ENCODE peak calls at places on chromosomes 11 and 22, in six cellular contexts. K is IMR-90, G is mesenchymal stem cell, W is GM23248, H is left ventricle myocardium inferior, J is right lobe of liver. R is an unnamed sample.
A peak's percentile ranks its signal among the peaks of the same experiment; 100 is the strongest.

GRCh38 chr11:77072851-77073327 is 6.1 kb downstream of the CAPN5 start:
- DNase-seq in K (no peak), G (no peak), W (no peak), H (no peak), J (no peak), R (no peak)

GRCh38 chr22:17754233-17754925 is 19.9 kb downstream of the BID start:
- DNase-seq in K (no peak), G (no peak), W (no peak), H (no peak), J (no peak), R (no peak)

GRCh38 chr22:50670513-50670912 is 2.1 kb upstream of the SHANK3 start:
- DNase-seq in K (no peak), G (no peak), W (no peak), H (no peak), J (no peak), R (no peak)

GRCh38 chr11:130909650-130910049 is 6.6 kb downstream of the SNX19 start:
- DNase-seq in K (peak; percentile 91), G (peak; percentile 77), W (peak; percentile 80), H (no peak), J (no peak), R (no peak)

GRCh38 chr11:32118025-32118974 is 27.4 kb downstream of the RCN1 start:
- DNase-seq in K (peak; percentile 80), G (peak; percentile 70), W (peak; percentile 70), H (no peak), J (no peak), R (no peak)

GRCh38 chr11:130806746-130807145 is 109.5 kb downstream of the SNX19 start:
- DNase-seq in K (no peak), G (no peak), W (no peak), H (no peak), J (no peak), R (no peak)

GRCh38 chr11:86673055-86673843 is 833 bp upstream of the ME3 start:
- DNase-seq in K (no peak), G (no peak), W (no peak), H (no peak), J (no peak), R (no peak)

GRCh38 chr11:65225284-65226102 is 36.3 kb upstream of the POLA2 start:
- DNase-seq in K (peak; percentile 52), G (peak; percentile 68), W (peak; percentile 85), H (peak; percentile 58), J (peak; percentile 82), R (peak; percentile 24)

GRCh38 chr11:62242021-62242420 is at the start of gene SCGB1D2:
- DNase-seq in K (no peak), G (no peak), W (no peak), H (peak; percentile 78), J (no peak), R (peak; percentile 91)

GRCh38 chr22:40220316-40221054 is 42.8 kb downstream of the TNRC6B start:
- DNase-seq in K (no peak), G (no peak), W (no peak), H (no peak), J (no peak), R (no peak)

GRCh38 chr11:9972917-9973504 is 309.1 kb downstream of the SWAP70 start:
- DNase-seq in K (peak; percentile 70), G (peak; percentile 58), W (peak; percentile 77), H (no peak), J (no peak), R (no peak)

GRCh38 chr11:107691003-107691402 is 20.9 kb downstream of the SLN start:
- DNase-seq in K (peak; percentile 36), G (no peak), W (peak; percentile 60), H (no peak), J (no peak), R (no peak)

GRCh38 chr22:17258015-17258827 is 39.0 kb upstream of the ADA2 start:
- DNase-seq in K (no peak), G (peak; percentile 33), W (peak; percentile 15), H (peak; percentile 69), J (peak; percentile 59), R (peak; percentile 94)

GRCh38 chr22:30279389-30279788 is 9.9 kb downstream of the CASTOR1 start:
- DNase-seq in K (no peak), G (no peak), W (peak; percentile 87), H (peak; percentile 60), J (no peak), R (peak; percentile 39)

GRCh38 chr11:111370902-111371578 is 8.0 kb downstream of the POU2AF1 start:
- DNase-seq in K (no peak), G (no peak), W (no peak), H (no peak), J (no peak), R (no peak)

GRCh38 chr11:7579226-7579825 is 65.5 kb downstream of the PPFIBP2 start:
- DNase-seq in K (peak; percentile 57), G (peak; percentile 74), W (peak; percentile 75), H (no peak), J (no peak), R (no peak)

GRCh38 chr11:119509969-119510401 is 87.0 kb upstream of the THY1 start:
- DNase-seq in K (peak; percentile 92), G (peak; percentile 80), W (peak; percentile 98), H (peak; percentile 22), J (no peak), R (no peak)

GRCh38 chr11:2441171-2441570 is 3.1 kb downstream of the TRPM5 start:
- DNase-seq in K (no peak), G (no peak), W (no peak), H (no peak), J (peak; percentile 42), R (no peak)

GRCh38 chr11:95095858-95096587 is 6.4 kb downstream of the ENDOD1 start:
- DNase-seq in K (peak; percentile 53), G (peak; percentile 45), W (peak; percentile 85), H (no peak), J (no peak), R (no peak)

GRCh38 chr11:117187007-117187406 is 8.5 kb downstream of the SIDT2 start:
- DNase-seq in K (no peak), G (no peak), W (no peak), H (no peak), J (peak; percentile 28), R (no peak)

GRCh38 chr22:24271406-24271760 is 752 bp downstream of the SPECC1L start:
- DNase-seq in K (peak; percentile 12), G (peak; percentile 34), W (peak; percentile 50), H (no peak), J (no peak), R (no peak)

GRCh38 chr22:50691521-50691920 is 18.9 kb downstream of the SHANK3 start:
- DNase-seq in K (peak; percentile 44), G (no peak), W (peak; percentile 56), H (no peak), J (no peak), R (no peak)

DNA sequence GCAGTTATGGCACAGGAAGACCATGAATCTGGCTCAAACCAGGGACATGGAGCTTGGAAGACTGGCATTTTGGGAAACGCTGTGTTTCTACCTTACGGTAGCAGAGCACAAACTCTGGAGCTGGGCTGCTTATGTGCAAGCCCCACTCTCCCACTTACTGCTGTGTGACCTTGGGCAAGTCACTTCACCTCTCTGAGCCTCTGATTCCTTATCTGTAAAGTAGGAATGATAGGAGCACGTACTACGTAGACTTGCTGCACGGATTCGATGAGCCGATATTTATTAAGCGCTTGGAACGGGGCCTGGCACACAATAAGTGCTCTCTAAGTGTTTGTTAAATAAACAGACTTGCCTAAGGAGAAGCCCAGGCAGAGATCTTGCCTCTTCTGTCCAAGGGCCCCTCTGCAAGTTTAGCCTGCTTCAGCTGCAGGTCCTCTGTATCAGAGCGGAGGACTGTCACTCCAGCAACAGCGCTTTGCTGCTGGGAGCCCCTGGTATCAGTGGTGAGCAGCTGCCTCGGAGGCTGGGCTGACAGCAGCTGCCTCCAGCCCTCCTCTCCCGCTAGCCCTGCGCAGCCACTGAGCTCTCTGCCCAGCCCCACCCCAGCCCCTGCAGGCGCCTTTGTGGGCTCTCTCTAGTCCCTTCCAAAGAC is 96.9 kb upstream of the ANO1 start:
- DNase-seq in K (no peak), G (peak; percentile 45), W (no peak), H (no peak), J (no peak), R (no peak)
- H3K27me3 ChIP-seq in K (no peaks in the 10 kb centered on the region), G (peaks cover 68% of the 10 kb centered on the region), W (peaks cover 55% of the 10 kb centered on the region), H (peaks cover 76% of the 10 kb centered on the region), J (no peaks in the 10 kb centered on the region), R (peaks cover 42% of the 10 kb centered on the region)

GRCh38 chr22:20943104-20943933 is 23.7 kb upstream of the AIFM3 start:
- DNase-seq in K (no peak), G (no peak), W (no peak), H (no peak), J (no peak), R (no peak)

GRCh38 chr22:20937794-20938148 is 20.6 kb downstream of the CRKL start:
- DNase-seq in K (no peak), G (no peak), W (no peak), H (no peak), J (no peak), R (no peak)

GRCh38 chr22:20940904-20941385 is 23.7 kb downstream of the CRKL start:
- DNase-seq in K (no peak), G (no peak), W (peak; percentile 48), H (no peak), J (no peak), R (no peak)

GRCh38 chr22:20938272-20938671 is 21.1 kb downstream of the CRKL start:
- DNase-seq in K (no peak), G (no peak), W (no peak), H (no peak), J (no peak), R (no peak)

DNA sequence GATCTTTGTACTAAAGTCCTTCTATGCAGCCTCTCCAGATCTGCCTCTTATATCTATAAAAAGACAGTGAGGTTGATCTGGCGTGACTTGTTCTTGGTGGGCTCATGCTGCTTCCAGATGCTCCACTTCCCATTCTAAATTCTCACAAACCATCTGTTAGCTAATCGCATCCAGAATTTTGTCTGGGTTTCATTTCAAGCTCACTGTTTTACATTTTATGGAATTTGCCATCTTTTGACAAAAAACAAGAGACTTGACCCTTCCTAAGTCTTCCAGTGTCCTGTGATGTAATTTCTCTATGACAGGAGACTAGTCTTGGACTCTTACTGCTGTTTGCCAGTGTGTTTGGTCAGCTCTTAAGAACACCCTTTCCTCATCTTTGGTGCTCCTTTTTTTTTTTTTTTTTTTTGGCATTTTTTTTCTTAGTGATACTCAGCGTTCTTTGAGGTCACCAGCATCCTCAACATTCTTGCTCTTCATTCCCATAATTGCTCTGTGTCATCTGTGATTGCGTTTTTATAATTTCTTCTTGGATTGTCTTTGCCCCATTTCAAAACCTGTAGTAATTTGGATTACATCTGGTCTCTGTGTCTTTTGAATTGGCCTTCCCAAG is 23.1 kb downstream of the CRKL start:
- DNase-seq in K (no peak), G (no peak), W (peak; percentile 55), H (no peak), J (no peak), R (no peak)
- H3K4me1 ChIP-seq in K (peaks cover 8% of the 10 kb centered on the region), G (peaks cover 14% of the 10 kb centered on the region), W (peaks cover 27% of the 10 kb centered on the region), H (peaks cover 75% of the 10 kb centered on the region), J (peaks cover 60% of the 10 kb centered on the region), R (peaks cover 68% of the 10 kb centered on the region)

GRCh38 chr11:33877029-33877428 is 14.8 kb downstream of the LMO2 start:
- DNase-seq in K (no peak), G (no peak), W (no peak), H (no peak), J (no peak), R (no peak)

GRCh38 chr11:33885338-33886005 is 6.4 kb downstream of the LMO2 start:
- DNase-seq in K (no peak), G (no peak), W (no peak), H (no peak), J (no peak), R (no peak)

GRCh38 chr11:33884035-33884434 is 7.8 kb downstream of the LMO2 start:
- DNase-seq in K (no peak), G (no peak), W (no peak), H (no peak), J (no peak), R (no peak)

GRCh38 chr11:33881651-33882279 is 10.1 kb downstream of the LMO2 start:
- DNase-seq in K (no peak), G (no peak), W (no peak), H (no peak), J (no peak), R (no peak)
- H3K27me3 ChIP-seq in K (peaks cover 51% of the 10 kb centered on the region), G (peaks cover 63% of the 10 kb centered on the region), W (peaks cover 70% of the 10 kb centered on the region), H (peaks cover 63% of the 10 kb centered on the region), J (no peaks in the 10 kb centered on the region), R (no peaks in the 10 kb centered on the region)

GRCh38 chr22:42439821-42440674 is 7.8 kb upstream of the NFAM1 start:
- DNase-seq in K (peak; percentile 49), G (peak; percentile 19), W (peak; percentile 61), H (no peak), J (no peak), R (no peak)
- H3K4me1 ChIP-seq in K (peaks cover 12% of the 10 kb centered on the region), G (peaks cover 29% of the 10 kb centered on the region), W (peaks cover 13% of the 10 kb centered on the region), H (peaks cover 41% of the 10 kb centered on the region), J (peaks cover 18% of the 10 kb centered on the region), R (peaks cover 16% of the 10 kb centered on the region)

R was measured in gastrocnemius medialis.